ENCODE peak calls at places on chromosomes 12 and 14, in four cellular contexts. K, I, D and E are unnamed samples.

GRCh38 chr12:13504074-13504473 is 307.5 kb downstream of the EMP1 start:
- DNase-seq in I (no peak), D (no peak), K (no peak), E (no peak)

GRCh38 chr12:26651036-26651435 is 182.0 kb downstream of the ITPR2 start:
- DNase-seq in D (no peak), K (no peak), I (no peak), E (no peak)

GRCh38 chr12:70643927-70644326 is 6.7 kb upstream of the PTPRB start:
- DNase-seq in D (no peak), K (no peak), I (no peak), E (no peak)

GRCh38 chr12:40117818-40118217 is 11.9 kb upstream of the SLC2A13 start:
- DNase-seq in K (no peak), D (no peak), I (no peak), E (no peak)

GRCh38 chr12:122834921-122835692 is at the start of gene HIP1R:
- DNase-seq in D (no peak), I (peak; percentile 57), K (peak; percentile 37), E (peak; percentile 70)

GRCh38 chr14:68181395-68182326 is 362.1 kb downstream of the RAD51B start:
- DNase-seq in D (no peak), I (no peak), K (no peak), E (no peak)

GRCh38 chr14:60349663-60350365 is 100.8 kb downstream of the PPM1A start:
- DNase-seq in K (no peak), I (no peak), D (no peak), E (peak; percentile 61)

GRCh38 chr12:66668311-66668710 is 10.6 kb downstream of the GRIP1 start:
- DNase-seq in D (no peak), K (no peak), I (no peak), E (no peak)

GRCh38 chr12:56941299-56942017 is 7.2 kb upstream of the SDR9C7 start:
- DNase-seq in K (no peak), I (no peak), D (peak; percentile 33), E (no peak)

GRCh38 chr12:105369014-105369413 is 38.5 kb downstream of the C12orf75 start:
- DNase-seq in I (no peak), K (no peak), D (no peak), E (no peak)

GRCh38 chr14:68140111-68140741 is 320.6 kb downstream of the RAD51B start:
- DNase-seq in D (peak; percentile 64), I (peak; percentile 37), K (no peak), E (peak; percentile 14)

GRCh38 chr12:104443008-104443407 is 13.7 kb upstream of the CHST11 start:
- DNase-seq in D (no peak), K (no peak), I (no peak), E (no peak)

GRCh38 chr14:46198676-46199075 is 452.9 kb downstream of the RPL10L start:
- DNase-seq in K (no peak), D (no peak), I (no peak), E (no peak)

GRCh38 chr12:40989785-40990184 is 198.3 kb upstream of the PDZRN4 start:
- DNase-seq in I (no peak), K (no peak), D (no peak), E (no peak)

GRCh38 chr14:69937367-69937777 is 58.2 kb downstream of the SMOC1 start:
- DNase-seq in D (no peak), K (no peak), I (no peak), E (no peak)

GRCh38 chr14:35155962-35156361 is 33.6 kb downstream of the PRORP start:
- DNase-seq in D (no peak), I (no peak), K (no peak), E (peak; percentile 22)

GRCh38 chr12:46212108-46212982 is 56.5 kb downstream of the SLC38A1 start:
- DNase-seq in D (no peak), I (no peak), K (no peak), E (no peak)

GRCh38 chr14:58944226-58944769 is 244.2 kb upstream of the DAAM1 start:
- DNase-seq in K (no peak), D (no peak), I (no peak), E (no peak)

GRCh38 chr12:85820117-85820516 is 16.1 kb downstream of the RASSF9 start:
- DNase-seq in D (no peak), I (no peak), K (no peak), E (no peak)

GRCh38 chr14:88470542-88471440 is 84.0 kb downstream of the PTPN21 start:
- DNase-seq in D (no peak), I (no peak), K (no peak), E (no peak)

GRCh38 chr12:13175499-13175898 is 21.0 kb upstream of the EMP1 start:
- DNase-seq in I (no peak), D (no peak), K (no peak), E (no peak)

GRCh38 chr14:71062581-71063303 is 155.5 kb downstream of the PCNX1 start:
- DNase-seq in K (no peak), I (no peak), D (no peak), E (no peak)

GRCh38 chr14:44846232-44846824 is 115.4 kb downstream of the KLHL28 start:
- DNase-seq in D (no peak), I (peak; percentile 47), K (no peak), E (peak; percentile 44)

GRCh38 chr12:89058393-89058792 is 293.9 kb downstream of the DUSP6 start:
- DNase-seq in K (no peak), D (no peak), I (no peak), E (no peak)

GRCh38 chr12:53097564-53098353 is at the start of gene IGFBP6:
- DNase-seq in I (peak; percentile 40), K (no peak), D (peak; percentile 77), E (peak; percentile 35)

GRCh38 chr12:102876883-102877282 is 40.2 kb downstream of the PAH start:
- DNase-seq in I (no peak), K (no peak), D (no peak), E (peak; percentile 33)

GRCh38 chr14:95379634-95380033 is 59.9 kb upstream of the CLMN start:
- DNase-seq in I (no peak), K (no peak), D (no peak), E (no peak)

GRCh38 chr14:61342486-61342885 is 21.1 kb downstream of the PRKCH start:
- DNase-seq in I (no peak), D (no peak), K (peak; percentile 60), E (no peak)

GRCh38 chr12:71157601-71158233 is at the start of gene TSPAN8:
- DNase-seq in I (no peak), D (no peak), K (no peak), E (no peak)

GRCh38 chr12:8780389-8780788 is 42.0 kb upstream of the A2ML1 start:
- DNase-seq in D (no peak), K (no peak), I (no peak), E (peak; percentile 18)

DNA sequence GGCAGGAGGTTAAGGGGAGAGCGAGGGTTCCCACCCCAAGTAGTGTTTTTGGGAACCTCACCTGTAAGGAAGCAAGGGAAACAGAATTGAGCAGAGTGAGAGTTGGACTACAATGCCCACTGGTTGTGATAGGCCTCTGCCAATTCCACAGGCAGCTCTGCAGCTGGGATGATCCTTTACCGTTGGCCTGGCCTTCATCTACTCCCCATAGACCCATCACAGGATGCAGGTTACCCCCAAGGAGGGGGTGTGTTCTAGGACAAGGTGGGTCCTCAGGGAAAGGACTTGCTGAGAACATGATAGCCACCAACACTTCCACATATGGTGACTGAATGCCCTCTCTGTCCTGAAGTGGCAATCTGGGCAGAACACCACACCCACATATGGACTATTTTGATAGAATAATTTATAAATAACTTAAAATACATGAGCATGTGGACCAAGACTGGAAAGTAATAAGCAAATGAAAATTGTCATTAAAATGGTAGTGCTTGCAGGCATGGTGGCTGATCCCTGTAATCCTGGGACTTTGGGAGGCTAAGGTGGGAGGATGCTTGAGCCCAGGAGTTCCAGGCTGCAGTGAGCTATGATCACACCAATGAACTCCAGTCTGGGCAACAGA is 8.4 kb downstream of the PHLDA1 start:
- DNase-seq in I (no peak), D (no peak), K (no peak), E (no peak)
- H3K4me1 ChIP-seq in I (peaks cover 22% of the 10 kb centered on the region), D (no peaks in the 10 kb centered on the region), K (peaks cover 24% of the 10 kb centered on the region), E (peaks cover 13% of the 10 kb centered on the region)

GRCh38 chr12:98939350-98939749 is 294.3 kb downstream of the APAF1 start:
- DNase-seq in I (peak; percentile 21), D (no peak), K (no peak), E (no peak)

GRCh38 chr12:98945864-98946263 is 300.8 kb downstream of the APAF1 start:
- DNase-seq in D (no peak), K (no peak), I (no peak), E (no peak)

GRCh38 chr12:98935847-98936246 is 290.8 kb downstream of the APAF1 start:
- DNase-seq in I (no peak), K (no peak), D (no peak), E (no peak)

GRCh38 chr12:98939926-98940325 is 294.8 kb downstream of the APAF1 start:
- DNase-seq in D (no peak), K (no peak), I (no peak), E (no peak)
- H3K4me1 ChIP-seq in D (no peaks in the 10 kb centered on the region), K (no peaks in the 10 kb centered on the region), I (no peaks in the 10 kb centered on the region), E (no peaks in the 10 kb centered on the region)

GRCh38 chr12:132068250-132068649 is 75.9 kb downstream of the DDX51 start:
- DNase-seq in K (no peak), D (no peak), I (no peak), E (no peak)

GRCh38 chr12:132065609-132066344 is 78.3 kb downstream of the DDX51 start:
- DNase-seq in D (no peak), I (no peak), K (no peak), E (no peak)

GRCh38 chr12:132067182-132067581 is 76.9 kb downstream of the DDX51 start:
- DNase-seq in I (no peak), K (no peak), D (no peak), E (no peak)

GRCh38 chr12:132066345-132066685 is 77.8 kb downstream of the DDX51 start:
- DNase-seq in K (no peak), I (no peak), D (no peak), E (no peak)

DNA sequence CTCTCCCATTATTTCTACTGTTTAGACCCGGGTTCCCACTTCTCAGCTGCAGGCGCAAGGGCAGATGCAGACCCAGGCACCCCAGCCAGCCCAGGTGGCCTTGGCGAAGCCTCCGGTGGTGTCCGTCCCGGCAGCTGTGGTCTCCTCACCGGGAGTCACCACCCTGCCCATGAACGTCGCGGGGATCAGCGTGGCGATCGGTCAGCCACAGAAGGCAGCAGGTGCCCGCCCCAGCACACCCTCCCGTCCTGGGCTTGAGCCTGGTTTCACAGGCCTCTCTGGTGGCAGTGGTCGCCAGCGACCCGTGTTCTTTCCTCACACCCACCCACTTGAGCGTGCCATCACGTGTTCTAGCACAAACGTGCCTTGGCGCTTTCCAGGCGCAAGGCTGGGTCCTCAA is 77.4 kb downstream of the DDX51 start:
- DNase-seq in I (no peak), D (no peak), K (no peak), E (no peak)
- H3K4me1 ChIP-seq in I (peaks cover 6% of the 10 kb centered on the region), D (no peaks in the 10 kb centered on the region), K (peaks cover 19% of the 10 kb centered on the region), E (no peaks in the 10 kb centered on the region)

DNA sequence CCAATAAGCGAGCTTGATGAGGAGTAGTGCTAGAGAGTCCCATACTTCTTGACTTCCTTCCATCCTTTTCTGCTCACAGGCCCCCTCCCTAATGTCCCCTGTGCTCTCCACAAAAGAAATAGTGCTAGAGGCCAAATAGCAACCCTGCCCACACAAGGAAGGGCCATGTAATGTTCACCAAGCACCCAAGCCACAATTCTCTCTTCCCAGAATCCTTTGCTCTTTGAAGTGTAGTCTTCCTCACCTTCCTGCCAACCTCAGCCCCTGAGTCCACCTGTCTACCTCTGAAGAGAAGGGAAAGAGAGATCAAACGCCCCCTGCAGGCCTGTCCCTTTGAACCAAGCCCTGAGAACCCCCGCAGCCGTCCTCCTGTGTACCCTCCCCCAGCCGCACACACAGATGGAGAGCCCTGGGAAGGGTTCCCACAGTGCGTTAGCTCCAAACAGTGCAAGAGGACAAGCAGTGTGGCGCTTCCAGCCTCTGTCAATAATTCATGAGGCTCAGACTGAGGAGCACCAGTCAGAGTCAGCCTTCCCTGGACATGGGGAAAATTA is 1.9 kb upstream of the DHRS4 start:
- DNase-seq in D (no peak), K (no peak), I (no peak), E (no peak)
- H3K4me1 ChIP-seq in D (peaks cover 9% of the 10 kb centered on the region), K (peaks cover 10% of the 10 kb centered on the region), I (peaks cover 2% of the 10 kb centered on the region), E (no peaks in the 10 kb centered on the region)